ENCODE peak calls at places on chromosomes 13 and 19, in four cellular contexts. O is activated naive CD8-positive, alpha-beta T cell treated with anti-CD3 and anti-CD28 coated beads, Interleukin-2, amount 50 U/mL, for 16 hours; I is activated naive CD4-positive, alpha-beta T cell treated with anti-CD3 and anti-CD28 coated beads, Interleukin-2, amount 50 U/mL, for 16 hours; Y is CD8-positive, alpha-beta T cell. P is an unnamed sample.

GRCh38 chr19:15323496-15324235 is 8.7 kb downstream of the BRD4 start:
- DNase-seq in O (no peak), I (no peak), Y (no peak), P (no peak)

GRCh38 chr13:73891805-73892204 is 242.4 kb downstream of the KLF12 start:
- DNase-seq in O (no peak), I (no peak), Y (no peak), P (no peak)

GRCh38 chr19:33639034-33639681 is 17.4 kb downstream of the CHST8 start:
- DNase-seq in O (no peak), I (no peak), Y (no peak), P (no peak)

GRCh38 chr13:65926750-65927171 is 1303.4 kb downstream of the PCDH9 start:
- DNase-seq in O (no peak), I (no peak), Y (no peak), P (no peak)

GRCh38 chr13:48511621-48512232 is 21.2 kb downstream of the RCBTB2 start:
- DNase-seq in O (no peak), I (no peak), Y (no peak), P (no peak)

GRCh38 chr13:109764045-109764444 is 22.3 kb downstream of the IRS2 start:
- DNase-seq in O (no peak), I (no peak), Y (no peak), P (no peak)

GRCh38 chr13:112648101-112648500 is 41.7 kb upstream of the ATP11A start:
- DNase-seq in O (no peak), I (no peak), Y (no peak), P (no peak)

GRCh38 chr19:43984687-43985000 is 656 bp downstream of the ZNF155 start:
- DNase-seq in O (no peak), I (no peak), Y (no peak), P (no peak)

GRCh38 chr19:45125360-45125759 is 32.4 kb downstream of the PPP1R37 start:
- DNase-seq in O (no peak), I (no peak), Y (no peak), P (no peak)

GRCh38 chr13:79442706-79443105 is 36.7 kb upstream of the RBM26 start:
- DNase-seq in O (no peak), I (no peak), Y (no peak), P (no peak)

GRCh38 chr19:1087813-1088418 is 7.3 kb downstream of the POLR2E start:
- DNase-seq in O (no peak), I (no peak), Y (no peak), P (no peak)

GRCh38 chr19:21568816-21569496 is 63.6 kb downstream of the ZNF429 start:
- DNase-seq in O (peak), I (peak), Y (peak), P (peak)

GRCh38 chr19:13283871-13284270 is 133.7 kb downstream of the IER2 start:
- DNase-seq in O (no peak), I (no peak), Y (no peak), P (no peak)

GRCh38 chr13:108227651-108228272 is 9.6 kb downstream of the ABHD13 start:
- DNase-seq in O (no peak), I (no peak), Y (no peak), P (peak)

GRCh38 chr19:14577885-14578427 is 4.9 kb upstream of the CLEC17A start:
- DNase-seq in O (no peak), I (no peak), Y (no peak), P (no peak)

GRCh38 chr13:22665531-22665930 is 515.2 kb upstream of the SGCG start:
- DNase-seq in O (no peak), I (no peak), Y (no peak), P (no peak)

GRCh38 chr13:75934889-75935288 is 298.8 kb downstream of the LMO7 start:
- DNase-seq in O (no peak), I (no peak), Y (no peak), P (no peak)

GRCh38 chr13:105971312-105971711 is 564.1 kb downstream of the EFNB2 start:
- DNase-seq in O (no peak), I (no peak), Y (no peak), P (no peak)

GRCh38 chr13:88736026-88736425 is 1064.9 kb downstream of the SLITRK5 start:
- DNase-seq in O (no peak), I (no peak), Y (no peak), P (no peak)

GRCh38 chr19:19777692-19778091 is 43.9 kb downstream of the ZNF506 start:
- DNase-seq in O (no peak), I (no peak), Y (no peak), P (no peak)

GRCh38 chr13:101401196-101401595 is 15.1 kb downstream of the NALCN start:
- DNase-seq in O (no peak), I (no peak), Y (no peak), P (no peak)

GRCh38 chr19:2135474-2136402 is 15.6 kb downstream of the AP3D1 start:
- DNase-seq in O (no peak), I (no peak), Y (no peak), P (no peak)

GRCh38 chr19:50331187-50332013 is 2.2 kb upstream of the KCNC3 start:
- DNase-seq in O (no peak), I (no peak), Y (no peak), P (no peak)

GRCh38 chr13:109275848-109276247 is 510.5 kb downstream of the IRS2 start:
- DNase-seq in O (no peak), I (no peak), Y (no peak), P (no peak)

GRCh38 chr19:2629491-2630351 is 72.8 kb downstream of the GNG7 start:
- DNase-seq in O (no peak), I (no peak), Y (no peak), P (no peak)

GRCh38 chr19:15123900-15124299 is 16.7 kb downstream of the SYDE1 start:
- DNase-seq in O (no peak), I (no peak), Y (no peak), P (no peak)

GRCh38 chr13:111281751-111282311 is 38.6 kb upstream of the TEX29 start:
- DNase-seq in O (no peak), I (no peak), Y (no peak), P (no peak)

GRCh38 chr19:55641376-55642152 is 762 bp downstream of the ZNF580 start:
- DNase-seq in O (no peak), I (no peak), Y (no peak), P (peak)

GRCh38 chr13:95354680-95355487 is 53.6 kb upstream of the ABCC4 start:
- DNase-seq in O (no peak), I (no peak), Y (no peak), P (no peak)

GRCh38 chr19:28793391-28794168 is 419.4 kb downstream of the UQCRFS1 start:
- DNase-seq in O (no peak), I (no peak), Y (no peak), P (no peak)

GRCh38 chr19:52603558-52604207 is 33.6 kb downstream of the ZNF701 start:
- DNase-seq in O (no peak), I (no peak), Y (no peak), P (no peak)

GRCh38 chr13:24982333-24982999 is 113.5 kb upstream of the PABPC3 start:
- DNase-seq in O (no peak), I (no peak), Y (no peak), P (no peak)

GRCh38 chr13:35736876-35737275 is 260.4 kb upstream of the MAB21L1 start:
- DNase-seq in O (no peak), I (no peak), Y (no peak), P (no peak)